ENCODE peak calls at places on chromosomes 5 and 9, in nine cellular contexts. One of them, this sample, is unnamed.

GRCh38 chr5:37492778-37493555 is 113.8 kb downstream of the WDR70 start:
- DNase-seq in memory B cell: no peak
- DNase-seq in CD4-positive, alpha-beta T cell: no peak
- DNase-seq in activated T-helper 9 cell treated with anti-CD3 and anti-CD28 coated beads, Interleukin-2, amount 50 U/mL, for 16 hours: no peak
- DNase-seq in brain pericyte: no peak
- DNase-seq in A549: no peak
- DNase-seq in mesenchymal stem cell: peak; percentile 9
- DNase-seq in AG08396: no peak
- DNase-seq in MV-4-11: no peak
- DNase-seq in this sample: no peak

GRCh38 chr5:128081111-128081865 is 2.3 kb upstream of the SLC12A2 start:
- DNase-seq in memory B cell: no peak
- DNase-seq in CD4-positive, alpha-beta T cell: no peak
- DNase-seq in activated T-helper 9 cell treated with anti-CD3 and anti-CD28 coated beads, Interleukin-2, amount 50 U/mL, for 16 hours: no peak
- DNase-seq in brain pericyte: no peak
- DNase-seq in A549: peak; percentile 38
- DNase-seq in mesenchymal stem cell: no peak
- DNase-seq in AG08396: peak; percentile 16
- DNase-seq in MV-4-11: no peak
- DNase-seq in this sample: no peak

GRCh38 chr5:112418412-112419049 is 546 bp downstream of the EPB41L4A start:
- DNase-seq in memory B cell: peak; percentile 5
- DNase-seq in CD4-positive, alpha-beta T cell: no peak
- DNase-seq in activated T-helper 9 cell treated with anti-CD3 and anti-CD28 coated beads, Interleukin-2, amount 50 U/mL, for 16 hours: no peak
- DNase-seq in brain pericyte: no peak
- DNase-seq in A549: no peak
- DNase-seq in mesenchymal stem cell: peak; percentile 21
- DNase-seq in AG08396: no peak
- DNase-seq in MV-4-11: no peak
- DNase-seq in this sample: no peak

GRCh38 chr9:107684224-107684623 is 194.7 kb upstream of the KLF4 start:
- DNase-seq in memory B cell: no peak
- DNase-seq in CD4-positive, alpha-beta T cell: no peak
- DNase-seq in activated T-helper 9 cell treated with anti-CD3 and anti-CD28 coated beads, Interleukin-2, amount 50 U/mL, for 16 hours: no peak
- DNase-seq in brain pericyte: no peak
- DNase-seq in A549: peak; percentile 9
- DNase-seq in mesenchymal stem cell: peak; percentile 73
- DNase-seq in AG08396: no peak
- DNase-seq in MV-4-11: peak; percentile 81
- DNase-seq in this sample: no peak

GRCh38 chr9:92738661-92739081 is 26.0 kb downstream of the BICD2 start:
- DNase-seq in memory B cell: no peak
- DNase-seq in CD4-positive, alpha-beta T cell: no peak
- DNase-seq in activated T-helper 9 cell treated with anti-CD3 and anti-CD28 coated beads, Interleukin-2, amount 50 U/mL, for 16 hours: no peak
- DNase-seq in brain pericyte: no peak
- DNase-seq in A549: no peak
- DNase-seq in mesenchymal stem cell: no peak
- DNase-seq in AG08396: peak; percentile 63
- DNase-seq in MV-4-11: no peak
- DNase-seq in this sample: no peak

GRCh38 chr9:96255698-96256097 is 46.3 kb downstream of the HSD17B3 start:
- DNase-seq in memory B cell: no peak
- DNase-seq in CD4-positive, alpha-beta T cell: no peak
- DNase-seq in activated T-helper 9 cell treated with anti-CD3 and anti-CD28 coated beads, Interleukin-2, amount 50 U/mL, for 16 hours: no peak
- DNase-seq in brain pericyte: no peak
- DNase-seq in A549: no peak
- DNase-seq in mesenchymal stem cell: no peak
- DNase-seq in AG08396: no peak
- DNase-seq in MV-4-11: no peak
- DNase-seq in this sample: no peak

GRCh38 chr5:168528521-168529360 is at the start of gene FBLL1:
- DNase-seq in memory B cell: no peak
- DNase-seq in CD4-positive, alpha-beta T cell: no peak
- DNase-seq in activated T-helper 9 cell treated with anti-CD3 and anti-CD28 coated beads, Interleukin-2, amount 50 U/mL, for 16 hours: no peak
- DNase-seq in brain pericyte: no peak
- DNase-seq in A549: no peak
- DNase-seq in mesenchymal stem cell: peak; percentile 48
- DNase-seq in AG08396: peak; percentile 53
- DNase-seq in MV-4-11: peak; percentile 2
- DNase-seq in this sample: no peak

GRCh38 chr9:137626448-137626847 is 7.6 kb downstream of the EHMT1 start:
- DNase-seq in memory B cell: no peak
- DNase-seq in CD4-positive, alpha-beta T cell: no peak
- DNase-seq in activated T-helper 9 cell treated with anti-CD3 and anti-CD28 coated beads, Interleukin-2, amount 50 U/mL, for 16 hours: no peak
- DNase-seq in brain pericyte: no peak
- DNase-seq in A549: no peak
- DNase-seq in mesenchymal stem cell: no peak
- DNase-seq in AG08396: no peak
- DNase-seq in MV-4-11: peak; percentile 39
- DNase-seq in this sample: no peak

GRCh38 chr9:111983484-111983908 is 86.9 kb downstream of the UGCG start:
- DNase-seq in memory B cell: peak; percentile 56
- DNase-seq in CD4-positive, alpha-beta T cell: no peak
- DNase-seq in activated T-helper 9 cell treated with anti-CD3 and anti-CD28 coated beads, Interleukin-2, amount 50 U/mL, for 16 hours: no peak
- DNase-seq in brain pericyte: no peak
- DNase-seq in A549: no peak
- DNase-seq in mesenchymal stem cell: no peak
- DNase-seq in AG08396: no peak
- DNase-seq in MV-4-11: peak; percentile 84
- DNase-seq in this sample: no peak

GRCh38 chr9:109579191-109579948 is 81.3 kb upstream of the PTPN3 start:
- DNase-seq in memory B cell: no peak
- DNase-seq in CD4-positive, alpha-beta T cell: no peak
- DNase-seq in activated T-helper 9 cell treated with anti-CD3 and anti-CD28 coated beads, Interleukin-2, amount 50 U/mL, for 16 hours: no peak
- DNase-seq in brain pericyte: no peak
- DNase-seq in A549: no peak
- DNase-seq in mesenchymal stem cell: peak; percentile 36
- DNase-seq in AG08396: no peak
- DNase-seq in MV-4-11: no peak
- DNase-seq in this sample: no peak

GRCh38 chr5:155004138-155004744 is 9.3 kb upstream of the KIF4B start:
- DNase-seq in memory B cell: no peak
- DNase-seq in CD4-positive, alpha-beta T cell: no peak
- DNase-seq in activated T-helper 9 cell treated with anti-CD3 and anti-CD28 coated beads, Interleukin-2, amount 50 U/mL, for 16 hours: no peak
- DNase-seq in brain pericyte: no peak
- DNase-seq in A549: peak; percentile 45
- DNase-seq in mesenchymal stem cell: peak; percentile 14
- DNase-seq in AG08396: no peak
- DNase-seq in MV-4-11: peak; percentile 17
- DNase-seq in this sample: no peak

This sample was measured in COLO829.